ENCODE peak calls at places on chromosomes 4 and X, in nine cellular contexts. One of them, this sample, is unnamed.

GRCh38 chr4:612749-613125 is 12.6 kb upstream of the PDE6B start:
- DNase-seq in mammary epithelial cell: no peak
- DNase-seq in AG09319: no peak
- DNase-seq in epithelial cell of esophagus: no peak
- DNase-seq in neural crest cell: no peak
- DNase-seq in WTC11: no peak
- DNase-seq in bronchial epithelial cell: no peak
- DNase-seq in hepatocyte: no peak
- DNase-seq in mucosa of descending colon: no peak
- DNase-seq in this sample: no peak

GRCh38 chrX:22922961-22923360 is 76.8 kb upstream of the DDX53 start:
- DNase-seq in mammary epithelial cell: peak; percentile 37
- DNase-seq in AG09319: peak; percentile 23
- DNase-seq in epithelial cell of esophagus: peak; percentile 34
- DNase-seq in neural crest cell: no peak
- DNase-seq in WTC11: no peak
- DNase-seq in bronchial epithelial cell: peak; percentile 61
- DNase-seq in hepatocyte: no peak
- DNase-seq in mucosa of descending colon: no peak
- DNase-seq in this sample: no peak

GRCh38 chr4:139711461-139711860 is 45.8 kb downstream of the MGST2 start:
- DNase-seq in mammary epithelial cell: no peak
- DNase-seq in AG09319: no peak
- DNase-seq in epithelial cell of esophagus: no peak
- DNase-seq in neural crest cell: no peak
- DNase-seq in WTC11: no peak
- DNase-seq in bronchial epithelial cell: peak; percentile 80
- DNase-seq in hepatocyte: no peak
- DNase-seq in mucosa of descending colon: no peak
- DNase-seq in this sample: no peak

GRCh38 chr4:76584235-76585152 is 149.5 kb downstream of the SHROOM3 start:
- DNase-seq in mammary epithelial cell: no peak
- DNase-seq in AG09319: no peak
- DNase-seq in epithelial cell of esophagus: no peak
- DNase-seq in neural crest cell: no peak
- DNase-seq in WTC11: no peak
- DNase-seq in bronchial epithelial cell: no peak
- DNase-seq in hepatocyte: no peak
- DNase-seq in mucosa of descending colon: no peak
- DNase-seq in this sample: no peak

GRCh38 chrX:149060921-149061320 is 444.2 kb downstream of the IDS start:
- DNase-seq in mammary epithelial cell: peak; percentile 13
- DNase-seq in AG09319: peak; percentile 4
- DNase-seq in epithelial cell of esophagus: peak; percentile 1
- DNase-seq in neural crest cell: no peak
- DNase-seq in WTC11: no peak
- DNase-seq in bronchial epithelial cell: peak; percentile 7
- DNase-seq in hepatocyte: no peak
- DNase-seq in mucosa of descending colon: no peak
- DNase-seq in this sample: no peak

GRCh38 chrX:57282568-57282967 is 3.9 kb upstream of the FAAH2 start:
- DNase-seq in mammary epithelial cell: no peak
- DNase-seq in AG09319: no peak
- DNase-seq in epithelial cell of esophagus: peak; percentile 9
- DNase-seq in neural crest cell: no peak
- DNase-seq in WTC11: no peak
- DNase-seq in bronchial epithelial cell: peak; percentile 10
- DNase-seq in hepatocyte: no peak
- DNase-seq in mucosa of descending colon: no peak
- DNase-seq in this sample: no peak

GRCh38 chrX:28847423-28847822 is 260.2 kb downstream of the IL1RAPL1 start:
- DNase-seq in mammary epithelial cell: peak; percentile 12
- DNase-seq in AG09319: no peak
- DNase-seq in epithelial cell of esophagus: peak; percentile 18
- DNase-seq in neural crest cell: peak; percentile 14
- DNase-seq in WTC11: peak; percentile 11
- DNase-seq in bronchial epithelial cell: peak; percentile 1
- DNase-seq in hepatocyte: peak; percentile 48
- DNase-seq in mucosa of descending colon: no peak
- DNase-seq in this sample: no peak

GRCh38 chr4:43875655-43876054 is 573.0 kb downstream of the KCTD8 start:
- DNase-seq in mammary epithelial cell: no peak
- DNase-seq in AG09319: no peak
- DNase-seq in epithelial cell of esophagus: no peak
- DNase-seq in neural crest cell: no peak
- DNase-seq in WTC11: no peak
- DNase-seq in bronchial epithelial cell: no peak
- DNase-seq in hepatocyte: no peak
- DNase-seq in mucosa of descending colon: no peak
- DNase-seq in this sample: no peak

GRCh38 chrX:45306794-45307193 is 106.1 kb upstream of the DIPK2B start:
- DNase-seq in mammary epithelial cell: no peak
- DNase-seq in AG09319: no peak
- DNase-seq in epithelial cell of esophagus: no peak
- DNase-seq in neural crest cell: no peak
- DNase-seq in WTC11: no peak
- DNase-seq in bronchial epithelial cell: no peak
- DNase-seq in hepatocyte: no peak
- DNase-seq in mucosa of descending colon: no peak
- DNase-seq in this sample: no peak

GRCh38 chr4:185792384-185793146 is 19.4 kb downstream of the SORBS2 start:
- DNase-seq in mammary epithelial cell: peak; percentile 85
- DNase-seq in AG09319: peak; percentile 27
- DNase-seq in epithelial cell of esophagus: peak; percentile 78
- DNase-seq in neural crest cell: no peak
- DNase-seq in WTC11: no peak
- DNase-seq in bronchial epithelial cell: peak; percentile 87
- DNase-seq in hepatocyte: peak; percentile 18
- DNase-seq in mucosa of descending colon: no peak
- DNase-seq in this sample: no peak

GRCh38 chrX:39576081-39576701 is 521.6 kb downstream of the BCOR start:
- DNase-seq in mammary epithelial cell: no peak
- DNase-seq in AG09319: no peak
- DNase-seq in epithelial cell of esophagus: no peak
- DNase-seq in neural crest cell: no peak
- DNase-seq in WTC11: peak; percentile 12
- DNase-seq in bronchial epithelial cell: no peak
- DNase-seq in hepatocyte: no peak
- DNase-seq in mucosa of descending colon: no peak
- DNase-seq in this sample: no peak

GRCh38 chr4:184217569-184218131 is at the start of gene ENPP6:
- DNase-seq in mammary epithelial cell: no peak
- DNase-seq in AG09319: no peak
- DNase-seq in epithelial cell of esophagus: no peak
- DNase-seq in neural crest cell: no peak
- DNase-seq in WTC11: no peak
- DNase-seq in bronchial epithelial cell: no peak
- DNase-seq in hepatocyte: no peak
- DNase-seq in mucosa of descending colon: no peak
- DNase-seq in this sample: no peak

GRCh38 chr4:86484241-86484640 is 109.9 kb upstream of the PTPN13 start:
- DNase-seq in mammary epithelial cell: no peak
- DNase-seq in AG09319: no peak
- DNase-seq in epithelial cell of esophagus: no peak
- DNase-seq in neural crest cell: no peak
- DNase-seq in WTC11: no peak
- DNase-seq in bronchial epithelial cell: no peak
- DNase-seq in hepatocyte: no peak
- DNase-seq in mucosa of descending colon: no peak
- DNase-seq in this sample: no peak

GRCh38 chrX:11770320-11770719 is 12.3 kb downstream of the MSL3 start:
- DNase-seq in mammary epithelial cell: peak; percentile 31
- DNase-seq in AG09319: no peak
- DNase-seq in epithelial cell of esophagus: peak; percentile 54
- DNase-seq in neural crest cell: peak; percentile 3
- DNase-seq in WTC11: peak; percentile 17
- DNase-seq in bronchial epithelial cell: peak; percentile 33
- DNase-seq in hepatocyte: peak; percentile 55
- DNase-seq in mucosa of descending colon: peak; percentile 23
- DNase-seq in this sample: no peak

GRCh38 chr4:38715076-38715475 is 51.1 kb downstream of the KLF3 start:
- DNase-seq in mammary epithelial cell: peak; percentile 24
- DNase-seq in AG09319: no peak
- DNase-seq in epithelial cell of esophagus: no peak
- DNase-seq in neural crest cell: no peak
- DNase-seq in WTC11: no peak
- DNase-seq in bronchial epithelial cell: no peak
- DNase-seq in hepatocyte: no peak
- DNase-seq in mucosa of descending colon: no peak
- DNase-seq in this sample: no peak

GRCh38 chr4:25981749-25982148 is 67.7 kb downstream of the SMIM20 start:
- DNase-seq in mammary epithelial cell: no peak
- DNase-seq in AG09319: no peak
- DNase-seq in epithelial cell of esophagus: peak; percentile 39
- DNase-seq in neural crest cell: no peak
- DNase-seq in WTC11: no peak
- DNase-seq in bronchial epithelial cell: peak; percentile 31
- DNase-seq in hepatocyte: no peak
- DNase-seq in mucosa of descending colon: no peak
- DNase-seq in this sample: no peak

DNA sequence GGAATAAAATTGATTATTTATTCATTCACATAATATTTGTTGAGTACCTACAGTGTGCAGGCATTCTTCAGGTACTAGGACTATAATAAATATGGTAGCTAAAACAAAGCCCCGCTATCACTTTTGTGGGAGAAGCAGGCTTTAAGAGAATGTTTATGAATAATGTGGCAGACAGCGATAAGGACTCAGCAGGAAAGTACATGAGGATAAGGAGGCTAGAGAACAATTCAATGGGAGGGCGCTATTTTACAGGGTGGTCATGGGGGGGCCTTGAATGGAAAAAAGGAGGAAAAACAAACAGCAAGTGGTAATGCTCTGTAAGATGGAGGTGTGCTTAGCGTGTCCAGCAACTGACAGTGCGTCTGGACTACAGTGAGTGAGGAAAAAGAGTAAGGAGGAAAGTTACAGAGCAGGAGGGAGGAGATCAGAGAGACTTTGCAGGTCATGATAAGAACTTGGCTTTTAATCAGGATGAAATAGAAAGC is 264.2 kb upstream of the ETNPPL start:
- DNase-seq in mammary epithelial cell: no peak
- DNase-seq in AG09319: no peak
- DNase-seq in epithelial cell of esophagus: no peak
- DNase-seq in neural crest cell: no peak
- DNase-seq in WTC11: no peak
- DNase-seq in bronchial epithelial cell: no peak
- DNase-seq in hepatocyte: no peak
- DNase-seq in mucosa of descending colon: no peak
- DNase-seq in this sample: no peak
- TF ChIP-seq CTCF in mammary epithelial cell: no peak
- TF ChIP-seq CTCF in AG09319: no peak
- TF ChIP-seq CTCF in epithelial cell of esophagus: no peak
- TF ChIP-seq CTCF in neural crest cell: no peak
- TF ChIP-seq CTCF in WTC11: no peak
- TF ChIP-seq CTCF in bronchial epithelial cell: no peak
- TF ChIP-seq CTCF in hepatocyte: no peak
- TF ChIP-seq CTCF in mucosa of descending colon: no peak
- TF ChIP-seq CTCF in this sample: no peak

DNA sequence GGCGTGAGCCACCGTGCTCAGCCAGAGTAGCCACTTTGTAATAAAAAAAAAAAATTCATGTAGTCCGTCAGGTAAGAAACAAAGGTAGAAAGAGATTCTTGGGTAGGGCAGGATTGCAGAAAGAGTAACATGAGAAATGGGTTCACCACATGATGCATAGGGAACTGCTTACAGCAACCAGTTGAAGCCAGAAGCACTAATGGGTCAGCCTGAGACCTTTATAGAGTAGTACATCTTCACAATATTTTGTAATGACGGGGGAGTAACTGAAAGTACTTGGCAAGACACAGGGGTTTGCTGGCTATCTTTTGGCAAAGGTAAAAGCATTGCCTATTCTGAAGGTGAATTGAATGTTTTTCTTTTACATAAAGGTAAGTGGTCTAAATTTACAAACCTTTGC is 29.1 kb downstream of the FAM193A start:
- DNase-seq in mammary epithelial cell: no peak
- DNase-seq in AG09319: no peak
- DNase-seq in epithelial cell of esophagus: no peak
- DNase-seq in neural crest cell: no peak
- DNase-seq in WTC11: no peak
- DNase-seq in bronchial epithelial cell: no peak
- DNase-seq in hepatocyte: no peak
- DNase-seq in mucosa of descending colon: no peak
- DNase-seq in this sample: no peak
- TF ChIP-seq CTCF in mammary epithelial cell: no peak
- TF ChIP-seq CTCF in AG09319: no peak
- TF ChIP-seq CTCF in epithelial cell of esophagus: no peak
- TF ChIP-seq CTCF in neural crest cell: no peak
- TF ChIP-seq CTCF in WTC11: no peak
- TF ChIP-seq CTCF in bronchial epithelial cell: no peak
- TF ChIP-seq CTCF in hepatocyte: no peak
- TF ChIP-seq CTCF in mucosa of descending colon: no peak
- TF ChIP-seq CTCF in this sample: no peak

GRCh38 chr4:134727696-134728095 is 526.1 kb upstream of the PABPC4L start:
- DNase-seq in mammary epithelial cell: no peak
- DNase-seq in AG09319: no peak
- DNase-seq in epithelial cell of esophagus: no peak
- DNase-seq in neural crest cell: no peak
- DNase-seq in WTC11: no peak
- DNase-seq in bronchial epithelial cell: no peak
- DNase-seq in hepatocyte: no peak
- DNase-seq in mucosa of descending colon: no peak
- DNase-seq in this sample: no peak
- TF ChIP-seq CTCF in mammary epithelial cell: no peak
- TF ChIP-seq CTCF in AG09319: no peak
- TF ChIP-seq CTCF in epithelial cell of esophagus: no peak
- TF ChIP-seq CTCF in neural crest cell: no peak
- TF ChIP-seq CTCF in WTC11: no peak
- TF ChIP-seq CTCF in bronchial epithelial cell: no peak
- TF ChIP-seq CTCF in hepatocyte: no peak
- TF ChIP-seq CTCF in mucosa of descending colon: no peak
- TF ChIP-seq CTCF in this sample: no peak

GRCh38 chrX:107429090-107429489 is 20.4 kb upstream of the FRMPD3 start:
- DNase-seq in mammary epithelial cell: no peak
- DNase-seq in AG09319: no peak
- DNase-seq in epithelial cell of esophagus: peak; percentile 35
- DNase-seq in neural crest cell: no peak
- DNase-seq in WTC11: peak; percentile 56
- DNase-seq in bronchial epithelial cell: peak; percentile 18
- DNase-seq in hepatocyte: no peak
- DNase-seq in mucosa of descending colon: peak; percentile 24
- DNase-seq in this sample: no peak
- TF ChIP-seq CTCF in mammary epithelial cell: peak; percentile 58
- TF ChIP-seq CTCF in AG09319: peak; percentile 33
- TF ChIP-seq CTCF in epithelial cell of esophagus: peak; percentile 47
- TF ChIP-seq CTCF in neural crest cell: peak; percentile 47
- TF ChIP-seq CTCF in WTC11: peak; percentile 26
- TF ChIP-seq CTCF in bronchial epithelial cell: peak; percentile 57
- TF ChIP-seq CTCF in hepatocyte: peak; percentile 14
- TF ChIP-seq CTCF in mucosa of descending colon: no peak
- TF ChIP-seq CTCF in this sample: peak; percentile 43